ENCODE peak calls at places on chromosomes 11 and 22, in ten cellular contexts. N, I, J, C, V, S, A, M, U and O are unnamed samples.

GRCh38 chr11:62444271-62444833 is 25.5 kb downstream of the SCGB1A1 start:
- DNase-seq in U (no peak), C (peak; percentile 69), N (no peak), A (peak; percentile 82), S (no peak), J (peak; percentile 84), V (peak; percentile 62), I (peak; percentile 34), M (no peak), O (peak; percentile 50)

GRCh38 chr11:3021125-3021524 is 29.0 kb upstream of the NAP1L4 start:
- DNase-seq in J (peak; percentile 54), C (no peak), V (no peak), A (no peak), S (no peak), I (no peak), M (peak; percentile 64), N (peak; percentile 78), U (peak; percentile 30), O (no peak)

GRCh38 chr11:46064221-46064620 is 57.0 kb downstream of the PHF21A start:
- DNase-seq in S (no peak), N (peak; percentile 44), I (no peak), J (no peak), U (peak; percentile 22), V (no peak), A (no peak), M (peak; percentile 41), C (no peak), O (no peak)

GRCh38 chr11:8008212-8008611 is 21.1 kb downstream of the EIF3F start:
- DNase-seq in N (peak; percentile 48), M (no peak), A (no peak), U (no peak), I (no peak), S (no peak), C (no peak), J (no peak), V (no peak), O (no peak)

GRCh38 chr11:9972917-9973504 is 309.1 kb downstream of the SWAP70 start:
- DNase-seq in U (peak; percentile 81), J (no peak), N (peak; percentile 65), V (no peak), A (peak; percentile 31), M (peak; percentile 38), C (no peak), I (no peak), S (no peak), O (no peak)

GRCh38 chr11:69013009-69013951 is at the start of gene MRGPRF:
- DNase-seq in I (peak; percentile 60), S (no peak), U (peak; percentile 94), N (peak; percentile 66), V (peak; percentile 92), J (peak; percentile 96), C (peak; percentile 75), A (peak; percentile 99), M (no peak), O (peak; percentile 92)

GRCh38 chr11:65589444-65590239 is 6.0 kb downstream of the KCNK7 start:
- DNase-seq in V (no peak), C (no peak), U (no peak), N (no peak), J (no peak), S (no peak), M (no peak), A (no peak), I (no peak), O (no peak)

GRCh38 chr11:76781861-76782500 is 1.2 kb upstream of the TSKU start:
- DNase-seq in J (no peak), C (no peak), N (no peak), S (no peak), A (no peak), V (no peak), I (no peak), U (peak; percentile 49), M (no peak), O (no peak)

GRCh38 chr11:117829369-117829725 is 4.8 kb upstream of the FXYD2 start:
- DNase-seq in M (no peak), I (no peak), V (no peak), S (no peak), A (no peak), J (peak; percentile 85), N (no peak), C (no peak), U (no peak), O (no peak)

GRCh38 chr11:12625438-12626071 is 48.7 kb upstream of the TEAD1 start:
- DNase-seq in C (no peak), U (peak; percentile 74), S (no peak), J (no peak), V (no peak), N (no peak), I (no peak), M (no peak), A (no peak), O (no peak)

GRCh38 chr11:63858628-63859550 is 20.0 kb downstream of the MARK2 start:
- DNase-seq in V (peak; percentile 27), U (peak; percentile 79), C (no peak), N (no peak), M (no peak), S (no peak), I (peak; percentile 40), A (peak; percentile 44), J (no peak), O (no peak)

GRCh38 chr11:63868399-63869064 is 29.6 kb downstream of the MARK2 start:
- DNase-seq in J (peak; percentile 22), V (no peak), U (no peak), N (no peak), A (no peak), I (no peak), C (no peak), S (no peak), M (no peak), O (no peak)

GRCh38 chr11:63867511-63867910 is 28.6 kb downstream of the MARK2 start:
- DNase-seq in N (no peak), C (no peak), V (no peak), A (no peak), J (peak; percentile 29), M (no peak), U (no peak), S (no peak), I (no peak), O (no peak)

GRCh38 chr11:63866211-63866610 is 27.3 kb downstream of the MARK2 start:
- DNase-seq in N (no peak), U (peak; percentile 58), I (peak; percentile 61), C (peak; percentile 79), A (peak; percentile 38), S (peak; percentile 52), J (peak; percentile 66), V (peak; percentile 32), M (no peak), O (peak; percentile 29)

DNA sequence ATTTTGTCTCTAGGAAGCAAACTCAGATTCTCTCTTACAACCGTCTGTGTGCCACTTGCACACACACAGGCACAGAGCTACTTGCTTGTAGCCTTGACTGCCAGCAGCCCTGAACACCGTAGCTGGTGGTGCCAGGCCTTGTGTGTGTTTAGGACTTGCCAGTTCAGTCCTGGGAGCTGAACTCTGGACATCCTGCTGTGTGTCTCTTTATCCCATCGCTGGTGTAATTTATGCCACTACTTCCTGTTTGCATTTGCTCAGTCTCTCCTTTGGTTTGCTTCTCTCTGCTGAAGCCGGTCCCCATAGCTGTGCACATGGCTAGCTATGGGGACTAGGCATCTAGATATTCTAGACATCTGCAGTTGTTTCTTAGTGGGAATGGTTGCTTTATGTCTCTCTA is 24.0 kb downstream of the MARK2 start:
- DNase-seq in S (no peak), M (no peak), I (peak; percentile 60), N (no peak), C (no peak), V (no peak), J (no peak), A (no peak), U (no peak), O (no peak)
- H3K4me1 ChIP-seq in S (peaks cover 47% of the 10 kb centered on the region), M (peaks cover 9% of the 10 kb centered on the region), I (peaks cover 12% of the 10 kb centered on the region), N (peaks cover 13% of the 10 kb centered on the region), C (peaks cover 67% of the 10 kb centered on the region), V (peaks cover 51% of the 10 kb centered on the region), J (peaks cover 11% of the 10 kb centered on the region), A (no peaks in the 10 kb centered on the region), U (peaks cover 38% of the 10 kb centered on the region), O (peaks cover 42% of the 10 kb centered on the region)

DNA sequence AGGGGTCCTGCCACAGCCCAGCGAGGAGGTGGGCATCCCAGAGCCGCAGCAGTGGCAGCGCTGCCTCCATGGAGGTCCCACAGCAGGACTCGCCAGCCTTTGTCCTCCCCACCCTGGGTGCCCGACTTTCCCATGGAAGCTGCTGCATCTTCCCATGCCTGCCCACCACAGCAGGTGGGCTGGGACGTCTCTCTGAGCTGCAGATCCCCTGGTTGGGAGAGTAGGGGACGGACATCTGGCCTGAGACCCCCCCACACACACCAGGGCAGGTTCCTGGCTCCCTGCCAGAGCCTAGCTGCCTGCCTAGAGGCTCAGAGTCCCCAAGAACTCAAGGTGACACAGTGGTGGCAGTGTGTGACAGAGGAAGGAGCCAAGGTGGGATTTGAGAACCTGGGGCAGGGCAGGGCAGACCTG is 21.5 kb upstream of the PRR5 start:
- DNase-seq in A (no peak), V (no peak), U (no peak), S (no peak), C (no peak), I (no peak), M (peak; percentile 24), N (no peak), J (no peak), O (no peak)
- H3K4me1 ChIP-seq in A (no peaks in the 10 kb centered on the region), V (peaks cover 21% of the 10 kb centered on the region), U (peaks cover 21% of the 10 kb centered on the region), S (peaks cover 44% of the 10 kb centered on the region), C (peaks cover 10% of the 10 kb centered on the region), I (no peaks in the 10 kb centered on the region), M (peaks cover 7% of the 10 kb centered on the region), N (peaks cover 4% of the 10 kb centered on the region), J (peaks cover 7% of the 10 kb centered on the region), O (peaks cover 12% of the 10 kb centered on the region)

GRCh38 chr11:120342678-120343077 is 6.5 kb downstream of the ARHGEF12 start:
- DNase-seq in S (no peak), J (no peak), I (no peak), A (no peak), U (no peak), V (no peak), N (no peak), M (no peak), C (no peak), O (no peak)
- H3K4me1 ChIP-seq in S (peaks cover 34% of the 10 kb centered on the region), J (peaks cover 48% of the 10 kb centered on the region), I (peaks cover 29% of the 10 kb centered on the region), A (peaks cover 18% of the 10 kb centered on the region), U (peaks cover 52% of the 10 kb centered on the region), V (peaks cover 96% of the 10 kb centered on the region), N (peaks cover 36% of the 10 kb centered on the region), M (peaks cover 78% of the 10 kb centered on the region), C (peaks cover 85% of the 10 kb centered on the region), O (peaks cover 65% of the 10 kb centered on the region)

GRCh38 chr22:40808018-40808841 is 10.9 kb downstream of the SLC25A17 start:
- DNase-seq in M (no peak), N (no peak), S (no peak), C (no peak), V (no peak), A (no peak), U (no peak), I (no peak), J (no peak), O (no peak)

GRCh38 chr22:40803292-40803691 is 15.9 kb downstream of the SLC25A17 start:
- DNase-seq in C (no peak), N (no peak), M (no peak), I (no peak), U (no peak), A (no peak), J (no peak), S (no peak), V (no peak), O (no peak)

GRCh38 chr22:40805699-40806203 is 13.4 kb downstream of the SLC25A17 start:
- DNase-seq in N (no peak), M (no peak), V (no peak), A (no peak), U (no peak), I (no peak), C (no peak), J (no peak), S (no peak), O (no peak)

GRCh38 chr22:40805239-40805638 is 13.9 kb downstream of the SLC25A17 start:
- DNase-seq in V (no peak), I (no peak), A (no peak), S (no peak), C (no peak), N (peak; percentile 44), U (no peak), J (no peak), M (no peak), O (no peak)

GRCh38 chr22:40806711-40807110 is 12.4 kb downstream of the SLC25A17 start:
- DNase-seq in N (no peak), I (no peak), C (no peak), J (no peak), A (no peak), U (no peak), V (no peak), S (no peak), M (no peak), O (no peak)
- H3K4me1 ChIP-seq in N (no peaks in the 10 kb centered on the region), I (no peaks in the 10 kb centered on the region), C (peaks cover 8% of the 10 kb centered on the region), J (no peaks in the 10 kb centered on the region), A (no peaks in the 10 kb centered on the region), U (peaks cover 17% of the 10 kb centered on the region), V (peaks cover 3% of the 10 kb centered on the region), S (no peaks in the 10 kb centered on the region), M (no peaks in the 10 kb centered on the region), O (no peaks in the 10 kb centered on the region)